ENCODE peak calls at places on chromosomes 16 and 17, in four cellular contexts. D is fibroblast of the aortic adventitia; W is amygdala; B is stimulated activated CD4-positive, alpha-beta T cell treated with anti-CD3 and anti-CD28 coated beads, TNF-alpha, amount 100 ng/mL, for 48 hours. K is an unnamed sample.

GRCh38 chr16:75062135-75062943 is 54.2 kb downstream of the LDHD start:
- DNase-seq in D (peak; percentile 49), W (no peak), B (no peak), K (no peak)

GRCh38 chr16:85173981-85174751 is 61.9 kb upstream of the CIBAR2 start:
- DNase-seq in D (peak; percentile 60), W (no peak), B (no peak), K (no peak)

GRCh38 chr16:30434852-30435251 is 5.0 kb upstream of the DCTPP1 start:
- DNase-seq in D (no peak), W (no peak), B (peak; percentile 61), K (no peak)

GRCh38 chr16:19776147-19776546 is 58.1 kb downstream of the IQCK start:
- DNase-seq in D (no peak), W (no peak), B (no peak), K (no peak)

GRCh38 chr16:12159672-12160071 is 183.1 kb downstream of the SNX29 start:
- DNase-seq in D (no peak), W (no peak), B (no peak), K (no peak)

GRCh38 chr16:31138621-31139578 is 3.4 kb upstream of the PRSS8 start:
- DNase-seq in D (peak; percentile 62), W (no peak), B (no peak), K (no peak)

GRCh38 chr16:47492428-47493357 is 31.6 kb downstream of the PHKB start:
- DNase-seq in D (peak; percentile 59), W (peak; percentile 11), B (no peak), K (no peak)

GRCh38 chr17:29176500-29177351 is 3.5 kb downstream of the MYO18A start:
- DNase-seq in D (peak; percentile 37), W (no peak), B (no peak), K (no peak)

GRCh38 chr17:49989518-49989880 is 5.5 kb downstream of the DLX3 start:
- DNase-seq in D (no peak), W (no peak), B (no peak), K (no peak)

GRCh38 chr16:55056585-55057520 is 126.2 kb downstream of the IRX5 start:
- DNase-seq in D (no peak), W (no peak), B (no peak), K (no peak)

GRCh38 chr16:55734665-55735064 is 78.9 kb downstream of the SLC6A2 start:
- DNase-seq in D (no peak), W (no peak), B (no peak), K (no peak)

GRCh38 chr17:15892244-15892643 is 52.7 kb upstream of the ADORA2B start:
- DNase-seq in D (no peak), W (no peak), B (no peak), K (no peak)

GRCh38 chr17:7393613-7394451 is 493 bp downstream of the PLSCR3 start:
- DNase-seq in D (no peak), W (no peak), B (no peak), K (no peak)

GRCh38 chr17:55743103-55743679 is 7.7 kb upstream of the PCTP start:
- DNase-seq in D (peak; percentile 25), W (no peak), B (no peak), K (no peak)

GRCh38 chr16:56691885-56692284 is 9.6 kb downstream of the MT1X start:
- DNase-seq in D (peak; percentile 22), W (no peak), B (no peak), K (no peak)